ENCODE peak calls at places on chromosomes 2 and 18, in nine cellular contexts. One of them, this sample, is unnamed.

GRCh38 chr2:3201296-3201695 is 176.3 kb downstream of the EIPR1 start:
- DNase-seq in GM20000: no peak
- DNase-seq in NCI-H2227 treated with DMSO at 0.1 percent for 48 hours: no peak
- DNase-seq in NCI-H1417: no peak
- DNase-seq in A549: no peak
- DNase-seq in activated B cell treated with CpG ODN at 0.5 μM for 24 hours: no peak
- DNase-seq in EL: no peak
- DNase-seq in nephron progenitor cell: no peak
- DNase-seq in lung: no peak
- DNase-seq in this sample: no peak

GRCh38 chr18:36546876-36547275 is 249.4 kb downstream of the FHOD3 start:
- DNase-seq in lung: no peak
- DNase-seq in NCI-H1417: no peak
- DNase-seq in nephron progenitor cell: no peak
- DNase-seq in NCI-H2227 treated with DMSO at 0.1 percent for 48 hours: no peak
- DNase-seq in GM20000: no peak
- DNase-seq in A549: no peak
- DNase-seq in EL: no peak
- DNase-seq in activated B cell treated with CpG ODN at 0.5 μM for 24 hours: no peak
- DNase-seq in this sample: no peak

GRCh38 chr2:200619275-200619674 is 33.5 kb downstream of the AOX1 start:
- DNase-seq in nephron progenitor cell: no peak
- DNase-seq in NCI-H1417: no peak
- DNase-seq in EL: no peak
- DNase-seq in A549: peak
- DNase-seq in activated B cell treated with CpG ODN at 0.5 μM for 24 hours: no peak
- DNase-seq in NCI-H2227 treated with DMSO at 0.1 percent for 48 hours: no peak
- DNase-seq in lung: no peak
- DNase-seq in GM20000: no peak
- DNase-seq in this sample: no peak

GRCh38 chr2:20590704-20591515 is 60.0 kb downstream of the HS1BP3 start:
- DNase-seq in NCI-H2227 treated with DMSO at 0.1 percent for 48 hours: no peak
- DNase-seq in lung: no peak
- DNase-seq in activated B cell treated with CpG ODN at 0.5 μM for 24 hours: no peak
- DNase-seq in NCI-H1417: no peak
- DNase-seq in nephron progenitor cell: no peak
- DNase-seq in GM20000: no peak
- DNase-seq in EL: no peak
- DNase-seq in A549: no peak
- DNase-seq in this sample: no peak

GRCh38 chr2:240836781-240837467 is 16.9 kb upstream of the KIF1A start:
- DNase-seq in activated B cell treated with CpG ODN at 0.5 μM for 24 hours: no peak
- DNase-seq in EL: peak
- DNase-seq in nephron progenitor cell: no peak
- DNase-seq in NCI-H1417: no peak
- DNase-seq in lung: no peak
- DNase-seq in NCI-H2227 treated with DMSO at 0.1 percent for 48 hours: no peak
- DNase-seq in GM20000: no peak
- DNase-seq in A549: no peak
- DNase-seq in this sample: peak

GRCh38 chr18:67402543-67402942 is 114.0 kb downstream of the DSEL start:
- DNase-seq in EL: peak
- DNase-seq in lung: no peak
- DNase-seq in nephron progenitor cell: no peak
- DNase-seq in A549: no peak
- DNase-seq in NCI-H2227 treated with DMSO at 0.1 percent for 48 hours: no peak
- DNase-seq in GM20000: no peak
- DNase-seq in activated B cell treated with CpG ODN at 0.5 μM for 24 hours: no peak
- DNase-seq in NCI-H1417: no peak
- DNase-seq in this sample: peak

GRCh38 chr2:239928457-239929350 is 96.4 kb downstream of the NDUFA10 start:
- DNase-seq in EL: peak
- DNase-seq in nephron progenitor cell: no peak
- DNase-seq in NCI-H2227 treated with DMSO at 0.1 percent for 48 hours: no peak
- DNase-seq in NCI-H1417: no peak
- DNase-seq in activated B cell treated with CpG ODN at 0.5 μM for 24 hours: peak
- DNase-seq in GM20000: no peak
- DNase-seq in A549: no peak
- DNase-seq in lung: no peak
- DNase-seq in this sample: no peak

GRCh38 chr2:64327129-64327509 is 126.8 kb upstream of the LGALSL start:
- DNase-seq in activated B cell treated with CpG ODN at 0.5 μM for 24 hours: no peak
- DNase-seq in A549: peak
- DNase-seq in NCI-H2227 treated with DMSO at 0.1 percent for 48 hours: no peak
- DNase-seq in EL: no peak
- DNase-seq in GM20000: no peak
- DNase-seq in NCI-H1417: no peak
- DNase-seq in nephron progenitor cell: no peak
- DNase-seq in lung: no peak
- DNase-seq in this sample: no peak

GRCh38 chr2:237345891-237346640 is 67.9 kb downstream of the COL6A3 start:
- DNase-seq in A549: no peak
- DNase-seq in nephron progenitor cell: no peak
- DNase-seq in GM20000: no peak
- DNase-seq in NCI-H2227 treated with DMSO at 0.1 percent for 48 hours: no peak
- DNase-seq in lung: no peak
- DNase-seq in activated B cell treated with CpG ODN at 0.5 μM for 24 hours: no peak
- DNase-seq in NCI-H1417: no peak
- DNase-seq in EL: peak
- DNase-seq in this sample: no peak

GRCh38 chr2:179946810-179947485 is 60.1 kb downstream of the CWC22 start:
- DNase-seq in NCI-H2227 treated with DMSO at 0.1 percent for 48 hours: no peak
- DNase-seq in lung: no peak
- DNase-seq in EL: no peak
- DNase-seq in nephron progenitor cell: no peak
- DNase-seq in GM20000: no peak
- DNase-seq in activated B cell treated with CpG ODN at 0.5 μM for 24 hours: no peak
- DNase-seq in A549: no peak
- DNase-seq in NCI-H1417: no peak
- DNase-seq in this sample: no peak

GRCh38 chr2:21754164-21754788 is 630.5 kb downstream of the TDRD15 start:
- DNase-seq in A549: no peak
- DNase-seq in lung: no peak
- DNase-seq in NCI-H1417: peak
- DNase-seq in EL: no peak
- DNase-seq in GM20000: no peak
- DNase-seq in activated B cell treated with CpG ODN at 0.5 μM for 24 hours: no peak
- DNase-seq in nephron progenitor cell: no peak
- DNase-seq in NCI-H2227 treated with DMSO at 0.1 percent for 48 hours: no peak
- DNase-seq in this sample: no peak

GRCh38 chr2:231297108-231297908 is 98.2 kb upstream of the B3GNT7 start:
- DNase-seq in activated B cell treated with CpG ODN at 0.5 μM for 24 hours: peak
- DNase-seq in A549: peak
- DNase-seq in NCI-H1417: no peak
- DNase-seq in GM20000: peak
- DNase-seq in lung: peak
- DNase-seq in NCI-H2227 treated with DMSO at 0.1 percent for 48 hours: peak
- DNase-seq in nephron progenitor cell: peak
- DNase-seq in EL: peak
- DNase-seq in this sample: peak

GRCh38 chr18:5294113-5294617 is 1.4 kb downstream of the ZBTB14 start:
- DNase-seq in NCI-H1417: no peak
- DNase-seq in GM20000: no peak
- DNase-seq in EL: peak
- DNase-seq in A549: no peak
- DNase-seq in NCI-H2227 treated with DMSO at 0.1 percent for 48 hours: no peak
- DNase-seq in activated B cell treated with CpG ODN at 0.5 μM for 24 hours: no peak
- DNase-seq in lung: no peak
- DNase-seq in nephron progenitor cell: peak
- DNase-seq in this sample: peak

GRCh38 chr2:186903183-186903582 is 54.2 kb upstream of the ZSWIM2 start:
- DNase-seq in GM20000: no peak
- DNase-seq in lung: no peak
- DNase-seq in NCI-H1417: no peak
- DNase-seq in A549: no peak
- DNase-seq in EL: peak
- DNase-seq in nephron progenitor cell: no peak
- DNase-seq in NCI-H2227 treated with DMSO at 0.1 percent for 48 hours: no peak
- DNase-seq in activated B cell treated with CpG ODN at 0.5 μM for 24 hours: no peak
- DNase-seq in this sample: no peak

GRCh38 chr2:238682536-238682935 is 165.3 kb upstream of the TWIST2 start:
- DNase-seq in nephron progenitor cell: no peak
- DNase-seq in lung: no peak
- DNase-seq in GM20000: no peak
- DNase-seq in EL: no peak
- DNase-seq in NCI-H2227 treated with DMSO at 0.1 percent for 48 hours: no peak
- DNase-seq in A549: no peak
- DNase-seq in NCI-H1417: no peak
- DNase-seq in activated B cell treated with CpG ODN at 0.5 μM for 24 hours: no peak
- DNase-seq in this sample: no peak

GRCh38 chr2:237441605-237442004 is 27.6 kb upstream of the COL6A3 start:
- DNase-seq in A549: no peak
- DNase-seq in activated B cell treated with CpG ODN at 0.5 μM for 24 hours: no peak
- DNase-seq in NCI-H1417: no peak
- DNase-seq in nephron progenitor cell: no peak
- DNase-seq in EL: peak
- DNase-seq in lung: no peak
- DNase-seq in NCI-H2227 treated with DMSO at 0.1 percent for 48 hours: no peak
- DNase-seq in GM20000: no peak
- DNase-seq in this sample: peak

GRCh38 chr2:38875227-38875575 is 533 bp downstream of the DHX57 start:
- DNase-seq in NCI-H2227 treated with DMSO at 0.1 percent for 48 hours: no peak
- DNase-seq in A549: no peak
- DNase-seq in activated B cell treated with CpG ODN at 0.5 μM for 24 hours: no peak
- DNase-seq in NCI-H1417: no peak
- DNase-seq in lung: no peak
- DNase-seq in EL: no peak
- DNase-seq in nephron progenitor cell: no peak
- DNase-seq in GM20000: peak
- DNase-seq in this sample: no peak

GRCh38 chr2:108195133-108195439 is 44.7 kb upstream of the SULT1C3 start:
- DNase-seq in NCI-H2227 treated with DMSO at 0.1 percent for 48 hours: no peak
- DNase-seq in lung: no peak
- DNase-seq in NCI-H1417: no peak
- DNase-seq in GM20000: no peak
- DNase-seq in EL: no peak
- DNase-seq in A549: no peak
- DNase-seq in nephron progenitor cell: no peak
- DNase-seq in activated B cell treated with CpG ODN at 0.5 μM for 24 hours: no peak
- DNase-seq in this sample: no peak

GRCh38 chr2:232588031-232588430 is 37.5 kb downstream of the EIF4E2 start:
- DNase-seq in GM20000: no peak
- DNase-seq in NCI-H2227 treated with DMSO at 0.1 percent for 48 hours: no peak
- DNase-seq in A549: no peak
- DNase-seq in activated B cell treated with CpG ODN at 0.5 μM for 24 hours: no peak
- DNase-seq in EL: no peak
- DNase-seq in NCI-H1417: no peak
- DNase-seq in lung: no peak
- DNase-seq in nephron progenitor cell: no peak
- DNase-seq in this sample: no peak

This sample was measured in AG20443.